ENCODE peak calls at places on chromosomes 12 and 14, in four cellular contexts. One of them, this sample, is unnamed. For H3K4me1, the result is how much of the 10 kb centered on the place peaks cover.

GRCh38 chr12:116765271-116765670 is 27.2 kb downstream of the RNFT2 start:
- DNase-seq in psoas muscle: no peak
- DNase-seq in body of pancreas: no peak
- DNase-seq in A549: no peak
- DNase-seq in this sample: no peak

GRCh38 chr12:42921741-42922511 is 332.4 kb upstream of the PRICKLE1 start:
- DNase-seq in psoas muscle: no peak
- DNase-seq in body of pancreas: no peak
- DNase-seq in A549: no peak
- DNase-seq in this sample: no peak

GRCh38 chr12:94604299-94604698 is 46.1 kb downstream of the TMCC3 start:
- DNase-seq in body of pancreas: no peak
- DNase-seq in psoas muscle: no peak
- DNase-seq in A549: no peak
- DNase-seq in this sample: no peak

GRCh38 chr12:119835068-119835467 is 42.1 kb downstream of the CIT start:
- DNase-seq in psoas muscle: no peak
- DNase-seq in body of pancreas: no peak
- DNase-seq in A549: no peak
- DNase-seq in this sample: no peak

GRCh38 chr12:112939761-112940357 is 1.6 kb downstream of the OAS3 start:
- DNase-seq in body of pancreas: no peak
- DNase-seq in A549: no peak
- DNase-seq in psoas muscle: no peak
- DNase-seq in this sample: no peak

GRCh38 chr12:100376166-100376565 is 19.3 kb downstream of the SLC17A8 start:
- DNase-seq in body of pancreas: no peak
- DNase-seq in A549: no peak
- DNase-seq in psoas muscle: no peak
- DNase-seq in this sample: no peak

GRCh38 chr14:92937229-92937937 is 14.4 kb downstream of the CHGA start:
- DNase-seq in body of pancreas: no peak
- DNase-seq in psoas muscle: peak
- DNase-seq in A549: no peak
- DNase-seq in this sample: no peak

GRCh38 chr12:130945793-130946492 is 7.8 kb upstream of the ADGRD1 start:
- DNase-seq in A549: no peak
- DNase-seq in body of pancreas: no peak
- DNase-seq in psoas muscle: no peak
- DNase-seq in this sample: no peak

GRCh38 chr14:35985504-35986218 is 159.5 kb downstream of the BRMS1L start:
- DNase-seq in psoas muscle: no peak
- DNase-seq in body of pancreas: no peak
- DNase-seq in A549: peak
- DNase-seq in this sample: no peak

GRCh38 chr14:51398898-51399297 is 158.9 kb downstream of the TMX1 start:
- DNase-seq in body of pancreas: no peak
- DNase-seq in psoas muscle: no peak
- DNase-seq in A549: peak
- DNase-seq in this sample: no peak

GRCh38 chr12:120413901-120414695 is 23.8 kb upstream of the COX6A1 start:
- DNase-seq in body of pancreas: peak
- DNase-seq in A549: no peak
- DNase-seq in psoas muscle: no peak
- DNase-seq in this sample: no peak

GRCh38 chr14:55536208-55536708 is 43.7 kb upstream of the KTN1 start:
- DNase-seq in A549: no peak
- DNase-seq in body of pancreas: no peak
- DNase-seq in psoas muscle: no peak
- DNase-seq in this sample: no peak

GRCh38 chr12:93483151-93483807 is 16.0 kb downstream of the MRPL42 start:
- DNase-seq in A549: no peak
- DNase-seq in psoas muscle: no peak
- DNase-seq in body of pancreas: no peak
- DNase-seq in this sample: no peak

GRCh38 chr14:24171422-24172260 is at the start of gene REC8:
- DNase-seq in A549: no peak
- DNase-seq in psoas muscle: peak
- DNase-seq in body of pancreas: peak
- DNase-seq in this sample: peak

GRCh38 chr12:121095544-121096198 is 37.0 kb upstream of the P2RX7 start:
- DNase-seq in A549: peak
- DNase-seq in psoas muscle: peak
- DNase-seq in body of pancreas: peak
- DNase-seq in this sample: peak

GRCh38 chr14:104277416-104278213 is 139.2 kb downstream of the KIF26A start:
- DNase-seq in psoas muscle: peak
- DNase-seq in body of pancreas: no peak
- DNase-seq in A549: no peak
- DNase-seq in this sample: peak

GRCh38 chr14:34498684-34499412 is 36.8 kb upstream of the SPTSSA start:
- DNase-seq in A549: peak
- DNase-seq in psoas muscle: no peak
- DNase-seq in body of pancreas: peak
- DNase-seq in this sample: no peak

GRCh38 chr12:8554451-8555195 is 13.9 kb upstream of the CLEC4E start:
- DNase-seq in psoas muscle: no peak
- DNase-seq in body of pancreas: no peak
- DNase-seq in A549: no peak
- DNase-seq in this sample: no peak

GRCh38 chr12:123990512-123990911 is 17.5 kb downstream of the ZNF664 start:
- DNase-seq in A549: no peak
- DNase-seq in psoas muscle: no peak
- DNase-seq in body of pancreas: peak
- DNase-seq in this sample: no peak

GRCh38 chr14:95477411-95478089 is 38.9 kb downstream of the SYNE3 start:
- DNase-seq in A549: no peak
- DNase-seq in body of pancreas: no peak
- DNase-seq in psoas muscle: peak
- DNase-seq in this sample: no peak

GRCh38 chr14:59004012-59004411 is 184.5 kb upstream of the DAAM1 start:
- DNase-seq in A549: no peak
- DNase-seq in psoas muscle: no peak
- DNase-seq in body of pancreas: no peak
- DNase-seq in this sample: no peak

GRCh38 chr12:88509851-88510250 is 70.4 kb downstream of the KITLG start:
- DNase-seq in psoas muscle: no peak
- DNase-seq in A549: no peak
- DNase-seq in body of pancreas: no peak
- DNase-seq in this sample: no peak

GRCh38 chr14:22974530-22975313 is 7.6 kb downstream of the AJUBA start:
- DNase-seq in body of pancreas: no peak
- DNase-seq in psoas muscle: no peak
- DNase-seq in A549: no peak
- DNase-seq in this sample: no peak

GRCh38 chr12:8038659-8039114 is 6.2 kb downstream of the FOXJ2 start:
- DNase-seq in psoas muscle: peak
- DNase-seq in A549: no peak
- DNase-seq in body of pancreas: peak
- DNase-seq in this sample: no peak

GRCh38 chr14:100221419-100222218 is 17.3 kb upstream of the YY1 start:
- DNase-seq in psoas muscle: no peak
- DNase-seq in body of pancreas: peak
- DNase-seq in A549: no peak
- DNase-seq in this sample: no peak

GRCh38 chr12:131108171-131108955 is 154.7 kb downstream of the ADGRD1 start:
- DNase-seq in body of pancreas: no peak
- DNase-seq in psoas muscle: peak
- DNase-seq in A549: no peak
- DNase-seq in this sample: no peak

GRCh38 chr14:49449749-49450148 is 136.4 kb downstream of the RPS29 start:
- DNase-seq in body of pancreas: no peak
- DNase-seq in A549: no peak
- DNase-seq in psoas muscle: no peak
- DNase-seq in this sample: no peak

GRCh38 chr14:32027255-32027939 is 49.7 kb upstream of the ARHGAP5 start:
- DNase-seq in psoas muscle: no peak
- DNase-seq in A549: peak
- DNase-seq in body of pancreas: no peak
- DNase-seq in this sample: no peak

GRCh38 chr12:77294016-77294415 is 228.6 kb upstream of the E2F7 start:
- DNase-seq in A549: no peak
- DNase-seq in psoas muscle: no peak
- DNase-seq in body of pancreas: no peak
- DNase-seq in this sample: no peak

GRCh38 chr12:56158926-56159461 is 835 bp downstream of the MYL6 start:
- DNase-seq in A549: peak
- DNase-seq in psoas muscle: peak
- DNase-seq in body of pancreas: peak
- DNase-seq in this sample: peak

GRCh38 chr14:68598621-68599447 is 194.0 kb downstream of the ZFP36L1 start:
- DNase-seq in A549: peak
- DNase-seq in body of pancreas: peak
- DNase-seq in psoas muscle: peak
- DNase-seq in this sample: peak

GRCh38 chr12:5096241-5096880 is 52.7 kb downstream of the KCNA5 start:
- DNase-seq in body of pancreas: no peak
- DNase-seq in A549: no peak
- DNase-seq in psoas muscle: no peak
- DNase-seq in this sample: no peak

GRCh38 chr14:73764881-73765280 is 50.7 kb upstream of the PNMA1 start:
- DNase-seq in psoas muscle: peak
- DNase-seq in body of pancreas: peak
- DNase-seq in A549: no peak
- DNase-seq in this sample: peak

GRCh38 chr14:85195872-85196477 is 334.0 kb upstream of the FLRT2 start:
- DNase-seq in psoas muscle: no peak
- DNase-seq in A549: peak
- DNase-seq in body of pancreas: peak
- DNase-seq in this sample: no peak

GRCh38 chr12:104567832-104568490 is 111.2 kb downstream of the CHST11 start:
- DNase-seq in A549: no peak
- DNase-seq in body of pancreas: no peak
- DNase-seq in psoas muscle: no peak
- DNase-seq in this sample: no peak

GRCh38 chr14:68137704-68138619 is 318.4 kb downstream of the RAD51B start:
- DNase-seq in body of pancreas: peak
- DNase-seq in psoas muscle: peak
- DNase-seq in A549: peak
- DNase-seq in this sample: peak

GRCh38 chr14:53953828-53954550 is 2.6 kb downstream of the BMP4 start:
- DNase-seq in body of pancreas: peak
- DNase-seq in A549: peak
- DNase-seq in psoas muscle: peak
- DNase-seq in this sample: peak

GRCh38 chr12:84874125-84874824 is 38.3 kb downstream of the SLC6A15 start:
- DNase-seq in psoas muscle: no peak
- DNase-seq in A549: peak
- DNase-seq in body of pancreas: no peak
- DNase-seq in this sample: no peak

GRCh38 chr12:106205208-106206069 is 42.4 kb downstream of the CKAP4 start:
- DNase-seq in body of pancreas: peak
- DNase-seq in A549: no peak
- DNase-seq in psoas muscle: peak
- DNase-seq in this sample: no peak

GRCh38 chr12:14843425-14843887 is at the start of gene ART4:
- DNase-seq in psoas muscle: no peak
- DNase-seq in body of pancreas: peak
- DNase-seq in A549: no peak
- DNase-seq in this sample: peak
- H3K4me3 ChIP-seq in psoas muscle: no peak
- H3K4me3 ChIP-seq in body of pancreas: no peak
- H3K4me3 ChIP-seq in A549: no peak
- H3K4me3 ChIP-seq in this sample: peak

DNA sequence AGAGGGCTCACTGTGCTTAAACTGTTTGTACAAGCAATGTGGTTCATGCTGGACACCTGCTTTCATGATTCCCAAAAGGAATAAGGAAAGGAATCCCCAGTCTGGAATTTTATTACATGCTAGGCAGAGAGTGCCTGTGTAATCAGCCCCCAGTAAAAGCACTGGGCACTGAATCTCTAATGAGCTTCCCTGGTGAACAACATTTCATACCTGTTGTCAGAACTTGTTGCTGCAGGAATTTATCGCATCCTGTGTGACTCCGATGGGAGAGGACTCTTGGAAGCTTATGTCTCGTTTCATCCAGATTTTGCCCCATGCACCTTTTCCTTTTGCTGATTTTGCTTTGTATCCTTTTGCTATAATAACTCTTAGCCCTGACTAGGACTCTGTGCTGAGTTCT is 190.2 kb upstream of the HMGA2 start:
- DNase-seq in A549: no peak
- DNase-seq in body of pancreas: no peak
- DNase-seq in psoas muscle: no peak
- DNase-seq in this sample: no peak
- H3K4me1 ChIP-seq in A549: half or more
- H3K4me1 ChIP-seq in body of pancreas: under half
- H3K4me1 ChIP-seq in psoas muscle: under half
- H3K4me1 ChIP-seq in this sample: under half

DNA sequence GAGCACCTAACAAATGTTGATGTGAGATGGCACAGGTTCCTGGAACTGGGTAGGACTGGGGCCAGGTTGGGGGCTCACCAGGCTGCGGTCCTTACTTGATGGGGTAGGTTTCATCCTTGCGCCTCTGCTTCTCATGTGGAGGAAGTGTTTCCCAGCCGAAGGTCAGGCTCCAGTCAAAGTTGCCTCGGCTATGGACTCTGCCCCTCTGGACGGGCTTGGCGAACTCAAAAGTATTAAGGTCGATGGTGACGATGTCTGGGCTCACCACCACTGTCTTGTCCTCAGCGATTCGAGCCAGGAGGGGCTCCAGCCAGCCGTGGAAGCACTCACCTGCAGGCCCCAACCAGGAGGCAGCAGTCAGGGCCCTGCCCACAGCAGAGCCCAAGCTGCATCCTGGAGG is 17.5 kb upstream of the CELA1 start:
- DNase-seq in psoas muscle: no peak
- DNase-seq in body of pancreas: no peak
- DNase-seq in A549: no peak
- DNase-seq in this sample: no peak
- TF ChIP-seq CTCF in psoas muscle: no peak
- TF ChIP-seq CTCF in body of pancreas: no peak
- TF ChIP-seq CTCF in A549: no peak
- TF ChIP-seq CTCF in this sample: no peak

DNA sequence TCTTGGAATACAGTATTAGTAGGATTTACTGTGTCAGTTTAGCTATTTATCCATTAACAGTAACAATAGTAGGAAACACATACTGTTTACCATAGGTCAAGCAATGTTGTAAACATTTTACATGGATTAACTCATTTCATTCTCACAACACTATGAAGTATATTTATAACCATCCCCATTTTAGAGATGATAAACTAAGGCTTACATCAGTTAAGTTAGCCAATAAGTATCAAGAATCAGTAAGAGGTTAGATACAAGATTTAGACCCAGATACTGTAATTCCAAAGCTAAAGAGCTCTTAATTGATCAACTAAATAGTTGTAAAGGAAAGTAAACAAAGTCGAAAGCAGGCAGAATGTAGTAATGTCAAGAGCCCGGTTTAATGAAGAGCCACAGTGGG is 1.1 kb downstream of the SYNJ2BP start:
- DNase-seq in body of pancreas: no peak
- DNase-seq in psoas muscle: no peak
- DNase-seq in A549: no peak
- DNase-seq in this sample: no peak
- H3K4me3 ChIP-seq in body of pancreas: no peak
- H3K4me3 ChIP-seq in psoas muscle: peak
- H3K4me3 ChIP-seq in A549: peak
- H3K4me3 ChIP-seq in this sample: peak

GRCh38 chr12:46389130-46389616 is 16.6 kb upstream of the SLC38A2 start:
- DNase-seq in psoas muscle: no peak
- DNase-seq in body of pancreas: peak
- DNase-seq in A549: no peak
- DNase-seq in this sample: peak
- H3K4me1 ChIP-seq in psoas muscle: under half
- H3K4me1 ChIP-seq in body of pancreas: under half
- H3K4me1 ChIP-seq in A549: half or more
- H3K4me1 ChIP-seq in this sample: half or more

This sample was measured in tibial artery.